ENCODE peak calls at places on chromosomes 16 and 17, in five cellular contexts. G, O, R, T and E are unnamed samples. For H3K4me1, the result is how much of the 10 kb centered on the place peaks cover.

GRCh38 chr17:57889892-57890856 is 40.3 kb upstream of the MRPS23 start:
- DNase-seq in R (peak), O (no peak), T (no peak), G (no peak), E (no peak)

GRCh38 chr17:40017422-40018080 is 2.3 kb downstream of the CSF3 start:
- DNase-seq in R (no peak), G (no peak), O (no peak), T (no peak), E (no peak)

GRCh38 chr17:68184141-68184571 is 63.7 kb upstream of the AMZ2 start:
- DNase-seq in T (no peak), O (no peak), G (no peak), R (no peak), E (peak)

GRCh38 chr16:48831081-48831722 is 221.2 kb upstream of the N4BP1 start:
- DNase-seq in G (peak), O (no peak), R (no peak), T (no peak), E (no peak)

GRCh38 chr17:60391419-60392041 is 403 bp downstream of the USP32 start:
- DNase-seq in G (peak), O (no peak), T (no peak), R (peak), E (no peak)

GRCh38 chr17:66493283-66494019 is 191.0 kb downstream of the PRKCA start:
- DNase-seq in T (no peak), O (no peak), R (peak), G (no peak), E (no peak)

GRCh38 chr17:33686171-33686570 is 393.1 kb upstream of the ASIC2 start:
- DNase-seq in G (no peak), T (no peak), R (no peak), O (no peak), E (no peak)

GRCh38 chr16:2016407-2016922 is 3.1 kb upstream of the NPW start:
- DNase-seq in T (no peak), G (no peak), O (no peak), R (no peak), E (no peak)

GRCh38 chr17:58328195-58329034 is at the start of gene TSPOAP1:
- DNase-seq in T (peak), O (peak), R (no peak), G (no peak), E (peak)

GRCh38 chr16:81469183-81469677 is 24.6 kb downstream of the CMIP start:
- DNase-seq in T (no peak), G (no peak), R (no peak), O (no peak), E (no peak)

GRCh38 chr17:82365586-82366295 is 5.8 kb upstream of the UTS2R start:
- DNase-seq in T (no peak), O (no peak), G (no peak), R (no peak), E (no peak)

GRCh38 chr17:77770331-77771105 is 188.0 kb upstream of the TNRC6C start:
- DNase-seq in R (no peak), G (no peak), O (no peak), T (no peak), E (no peak)

GRCh38 chr17:62017912-62018311 is 47.2 kb downstream of the MED13 start:
- DNase-seq in G (no peak), T (no peak), R (peak), O (no peak), E (no peak)

GRCh38 chr16:79656537-79657115 is 56.1 kb upstream of the MAF start:
- DNase-seq in R (no peak), G (no peak), O (no peak), T (no peak), E (no peak)

GRCh38 chr16:47392114-47392513 is 68.7 kb downstream of the ITFG1 start:
- DNase-seq in T (no peak), G (no peak), O (no peak), R (no peak), E (no peak)

GRCh38 chr17:38738686-38739085 is 8.5 kb downstream of the CISD3 start:
- DNase-seq in O (no peak), G (no peak), T (no peak), R (no peak), E (no peak)
- H3K4me1 ChIP-seq in O (under half), G (under half), T (under half), R (under half), E (under half)

GRCh38 chr16:54331241-54332002 is 44.8 kb upstream of the IRX3 start:
- DNase-seq in G (no peak), O (no peak), T (no peak), R (no peak), E (no peak)
- H3K4me3 ChIP-seq in G (no peak), O (no peak), T (no peak), R (no peak), E (no peak)

DNA sequence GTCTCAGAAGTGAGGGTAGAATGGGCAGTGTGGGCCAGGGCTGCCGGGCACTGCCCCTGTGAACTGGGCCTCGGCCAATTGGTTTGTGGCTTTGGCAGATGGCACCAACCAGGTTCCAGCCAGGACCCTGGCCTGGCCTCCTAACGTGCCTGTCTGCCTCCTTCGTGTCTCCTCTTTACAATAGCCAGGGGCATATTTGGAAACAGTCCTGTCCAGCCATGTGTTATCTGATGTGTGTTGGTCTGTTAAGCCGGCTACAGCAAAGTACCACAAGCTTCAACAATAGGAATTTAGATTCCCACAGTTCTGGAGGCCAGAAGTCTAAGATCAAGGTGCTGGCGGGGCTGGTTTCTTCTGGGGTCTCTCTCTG is 14.6 kb downstream of the CRISPLD2 start:
- DNase-seq in O (no peak), G (no peak), R (peak), T (no peak), E (no peak)
- H3K27ac ChIP-seq in O (no peak), G (no peak), R (no peak), T (no peak), E (no peak)

DNA sequence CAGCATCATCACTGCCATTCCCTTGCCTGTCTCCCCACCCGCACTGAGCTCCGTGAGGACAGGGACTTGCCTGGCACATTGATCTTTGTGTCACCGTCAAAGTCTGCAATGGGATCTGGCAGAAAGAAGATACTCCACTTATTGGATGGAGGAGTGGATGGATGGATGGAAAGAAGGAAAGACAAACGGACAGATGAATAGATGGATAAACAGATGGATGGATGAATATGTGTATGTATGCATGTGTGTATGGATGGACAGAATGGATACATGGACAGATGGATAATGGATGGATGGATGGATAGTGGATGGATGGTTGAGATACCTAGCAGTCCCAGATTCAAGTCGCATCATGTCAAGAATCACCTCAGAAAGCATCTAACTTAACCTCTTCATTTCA is 99.9 kb downstream of the SDK2 start:
- DNase-seq in T (no peak), G (no peak), R (no peak), O (no peak), E (no peak)
- H3K4me1 ChIP-seq in T (under half), G (under half), R (under half), O (under half), E (under half)

GRCh38 chr16:31355701-31356100 is 725 bp downstream of the ITGAX start:
- DNase-seq in T (no peak), R (no peak), O (no peak), G (no peak), E (no peak)
- H3K4me3 ChIP-seq in T (no peak), R (no peak), O (no peak), G (no peak), E (no peak)

DNA sequence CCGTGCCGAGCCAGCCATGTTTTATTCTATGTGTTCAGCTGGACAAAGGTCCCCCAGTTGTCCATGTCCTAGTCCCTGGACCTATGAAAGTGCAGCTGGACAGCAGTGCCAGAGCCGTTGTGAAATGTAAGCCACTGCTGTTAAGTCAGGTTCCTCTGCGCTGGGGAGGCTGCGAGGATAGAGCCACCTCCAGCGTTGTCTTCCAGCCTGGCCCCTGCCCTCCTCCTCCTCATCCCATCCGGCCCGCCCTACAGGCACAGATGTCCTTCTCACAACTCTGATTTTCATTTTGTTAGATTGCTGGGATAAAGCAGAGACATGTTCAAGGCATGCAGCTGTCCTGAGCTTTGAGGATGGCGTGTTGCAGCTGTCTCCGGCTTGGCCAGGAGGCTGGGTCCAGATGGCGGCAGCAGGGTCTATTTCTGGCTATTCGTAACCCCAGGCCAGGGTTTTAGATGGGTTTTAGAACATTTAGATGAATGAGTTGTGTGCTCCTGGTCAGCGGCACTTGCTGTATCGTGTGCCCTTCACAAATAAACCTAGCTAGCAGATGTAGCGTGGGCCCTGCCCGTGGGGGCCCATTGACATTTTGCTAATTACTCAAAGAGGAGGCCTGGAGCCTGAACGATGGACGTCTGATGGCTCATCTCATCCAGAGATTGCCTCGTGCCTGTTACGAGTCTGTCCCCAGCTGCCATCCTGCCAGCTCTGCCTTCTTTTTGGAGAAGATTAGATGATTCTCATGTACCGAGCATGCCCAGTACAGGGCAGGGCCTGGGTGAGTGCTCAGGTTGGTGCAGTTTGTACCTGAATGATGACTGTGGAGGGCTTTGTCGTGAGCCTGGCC is 185.8 kb downstream of the LAT start:
- DNase-seq in G (no peak), R (peak), O (no peak), T (no peak), E (no peak)
- H3K27ac ChIP-seq in G (peak), R (no peak), O (no peak), T (no peak), E (no peak)

GRCh38 chr17:42512733-42513251 is 23.2 kb upstream of the NAGLU start:
- DNase-seq in T (no peak), G (no peak), R (peak), O (no peak), E (no peak)
- H3K4me1 ChIP-seq in T (under half), G (under half), R (under half), O (under half), E (under half)

GRCh38 chr16:56633535-56633934 is 1.1 kb downstream of the MT1M start:
- DNase-seq in T (no peak), G (no peak), O (no peak), R (no peak), E (no peak)
- H3K4me3 ChIP-seq in T (no peak), G (no peak), O (no peak), R (no peak), E (no peak)